ENCODE peak calls at places on chromosomes 2 and 18, in nine cellular contexts. One of them, this sample, is unnamed.

GRCh38 chr2:176390276-176390675 is 121.0 kb downstream of the MTX2 start:
- DNase-seq in A673: peak; percentile 12
- DNase-seq in tibial artery: no peak
- DNase-seq in RWPE1: no peak
- DNase-seq in mesendoderm: no peak
- DNase-seq in brain microvascular endothelial cell: no peak
- DNase-seq in CD8-positive, alpha-beta T cell: no peak
- DNase-seq in CD4-positive, alpha-beta T cell: no peak
- DNase-seq in thoracic aorta: no peak
- DNase-seq in this sample: no peak

GRCh38 chr2:70044290-70045040 is 42.8 kb upstream of the PCBP1 start:
- DNase-seq in A673: no peak
- DNase-seq in tibial artery: no peak
- DNase-seq in RWPE1: no peak
- DNase-seq in mesendoderm: no peak
- DNase-seq in brain microvascular endothelial cell: no peak
- DNase-seq in CD8-positive, alpha-beta T cell: no peak
- DNase-seq in CD4-positive, alpha-beta T cell: no peak
- DNase-seq in thoracic aorta: no peak
- DNase-seq in this sample: peak; percentile 10

GRCh38 chr18:63157293-63158011 is 162.1 kb downstream of the BCL2 start:
- DNase-seq in A673: no peak
- DNase-seq in tibial artery: no peak
- DNase-seq in RWPE1: no peak
- DNase-seq in mesendoderm: no peak
- DNase-seq in brain microvascular endothelial cell: no peak
- DNase-seq in CD8-positive, alpha-beta T cell: no peak
- DNase-seq in CD4-positive, alpha-beta T cell: no peak
- DNase-seq in thoracic aorta: no peak
- DNase-seq in this sample: no peak

GRCh38 chr18:2855560-2856350 is 8.9 kb downstream of the EMILIN2 start:
- DNase-seq in A673: no peak
- DNase-seq in tibial artery: no peak
- DNase-seq in RWPE1: no peak
- DNase-seq in mesendoderm: no peak
- DNase-seq in brain microvascular endothelial cell: no peak
- DNase-seq in CD8-positive, alpha-beta T cell: no peak
- DNase-seq in CD4-positive, alpha-beta T cell: no peak
- DNase-seq in thoracic aorta: no peak
- DNase-seq in this sample: peak; percentile 41

GRCh38 chr18:75269140-75269676 is 58.6 kb downstream of the TSHZ1 start:
- DNase-seq in A673: no peak
- DNase-seq in tibial artery: no peak
- DNase-seq in RWPE1: no peak
- DNase-seq in mesendoderm: no peak
- DNase-seq in brain microvascular endothelial cell: no peak
- DNase-seq in CD8-positive, alpha-beta T cell: no peak
- DNase-seq in CD4-positive, alpha-beta T cell: no peak
- DNase-seq in thoracic aorta: no peak
- DNase-seq in this sample: no peak

GRCh38 chr18:2551425-2551824 is 19.9 kb downstream of the METTL4 start:
- DNase-seq in A673: no peak
- DNase-seq in tibial artery: no peak
- DNase-seq in RWPE1: no peak
- DNase-seq in mesendoderm: no peak
- DNase-seq in brain microvascular endothelial cell: no peak
- DNase-seq in CD8-positive, alpha-beta T cell: no peak
- DNase-seq in CD4-positive, alpha-beta T cell: no peak
- DNase-seq in thoracic aorta: no peak
- DNase-seq in this sample: no peak

GRCh38 chr2:184394642-184395041 is 203.7 kb upstream of the ZNF804A start:
- DNase-seq in A673: no peak
- DNase-seq in tibial artery: no peak
- DNase-seq in RWPE1: no peak
- DNase-seq in mesendoderm: no peak
- DNase-seq in brain microvascular endothelial cell: no peak
- DNase-seq in CD8-positive, alpha-beta T cell: no peak
- DNase-seq in CD4-positive, alpha-beta T cell: no peak
- DNase-seq in thoracic aorta: no peak
- DNase-seq in this sample: no peak

GRCh38 chr2:37781028-37781427 is 109.6 kb upstream of the CDC42EP3 start:
- DNase-seq in A673: no peak
- DNase-seq in tibial artery: no peak
- DNase-seq in RWPE1: peak; percentile 64
- DNase-seq in mesendoderm: no peak
- DNase-seq in brain microvascular endothelial cell: peak; percentile 56
- DNase-seq in CD8-positive, alpha-beta T cell: no peak
- DNase-seq in CD4-positive, alpha-beta T cell: no peak
- DNase-seq in thoracic aorta: no peak
- DNase-seq in this sample: no peak

GRCh38 chr2:51324028-51324427 is 292.1 kb upstream of the NRXN1 start:
- DNase-seq in A673: peak; percentile 17
- DNase-seq in tibial artery: no peak
- DNase-seq in RWPE1: no peak
- DNase-seq in mesendoderm: no peak
- DNase-seq in brain microvascular endothelial cell: no peak
- DNase-seq in CD8-positive, alpha-beta T cell: no peak
- DNase-seq in CD4-positive, alpha-beta T cell: no peak
- DNase-seq in thoracic aorta: no peak
- DNase-seq in this sample: no peak

GRCh38 chr2:84815146-84815545 is 65.7 kb downstream of the TRABD2A start:
- DNase-seq in A673: no peak
- DNase-seq in tibial artery: no peak
- DNase-seq in RWPE1: no peak
- DNase-seq in mesendoderm: no peak
- DNase-seq in brain microvascular endothelial cell: no peak
- DNase-seq in CD8-positive, alpha-beta T cell: no peak
- DNase-seq in CD4-positive, alpha-beta T cell: no peak
- DNase-seq in thoracic aorta: no peak
- DNase-seq in this sample: no peak

GRCh38 chr2:117963446-117963845 is 50.4 kb downstream of the CCDC93 start:
- DNase-seq in A673: no peak
- DNase-seq in tibial artery: no peak
- DNase-seq in RWPE1: no peak
- DNase-seq in mesendoderm: no peak
- DNase-seq in brain microvascular endothelial cell: no peak
- DNase-seq in CD8-positive, alpha-beta T cell: no peak
- DNase-seq in CD4-positive, alpha-beta T cell: no peak
- DNase-seq in thoracic aorta: no peak
- DNase-seq in this sample: no peak

GRCh38 chr2:33129661-33130447 is 183.1 kb downstream of the LTBP1 start:
- DNase-seq in A673: no peak
- DNase-seq in tibial artery: no peak
- DNase-seq in RWPE1: no peak
- DNase-seq in mesendoderm: no peak
- DNase-seq in brain microvascular endothelial cell: peak; percentile 54
- DNase-seq in CD8-positive, alpha-beta T cell: no peak
- DNase-seq in CD4-positive, alpha-beta T cell: no peak
- DNase-seq in thoracic aorta: no peak
- DNase-seq in this sample: no peak

GRCh38 chr2:182545420-182546167 is 118.8 kb upstream of the PDE1A start:
- DNase-seq in A673: no peak
- DNase-seq in tibial artery: no peak
- DNase-seq in RWPE1: no peak
- DNase-seq in mesendoderm: no peak
- DNase-seq in brain microvascular endothelial cell: no peak
- DNase-seq in CD8-positive, alpha-beta T cell: no peak
- DNase-seq in CD4-positive, alpha-beta T cell: no peak
- DNase-seq in thoracic aorta: no peak
- DNase-seq in this sample: no peak
- H3K27ac ChIP-seq in A673: no peak overlapping the region
- H3K27ac ChIP-seq in tibial artery: no peak overlapping the region
- H3K27ac ChIP-seq in RWPE1: no peak overlapping the region
- H3K27ac ChIP-seq in mesendoderm: no peak overlapping the region
- H3K27ac ChIP-seq in brain microvascular endothelial cell: no peak overlapping the region
- H3K27ac ChIP-seq in CD8-positive, alpha-beta T cell: no peak overlapping the region
- H3K27ac ChIP-seq in CD4-positive, alpha-beta T cell: no peak overlapping the region
- H3K27ac ChIP-seq in thoracic aorta: no peak overlapping the region
- H3K27ac ChIP-seq in this sample: no peak overlapping the region

GRCh38 chr2:20291106-20291564 is 59.5 kb downstream of the PUM2 start:
- DNase-seq in A673: peak; percentile 86
- DNase-seq in tibial artery: no peak
- DNase-seq in RWPE1: peak; percentile 88
- DNase-seq in mesendoderm: peak; percentile 96
- DNase-seq in brain microvascular endothelial cell: peak; percentile 88
- DNase-seq in CD8-positive, alpha-beta T cell: no peak
- DNase-seq in CD4-positive, alpha-beta T cell: no peak
- DNase-seq in thoracic aorta: no peak
- DNase-seq in this sample: peak; percentile 34

GRCh38 chr2:20292984-20293383 is 57.7 kb downstream of the PUM2 start:
- DNase-seq in A673: no peak
- DNase-seq in tibial artery: no peak
- DNase-seq in RWPE1: no peak
- DNase-seq in mesendoderm: no peak
- DNase-seq in brain microvascular endothelial cell: no peak
- DNase-seq in CD8-positive, alpha-beta T cell: no peak
- DNase-seq in CD4-positive, alpha-beta T cell: no peak
- DNase-seq in thoracic aorta: no peak
- DNase-seq in this sample: no peak

GRCh38 chr2:20294231-20294630 is 56.4 kb downstream of the PUM2 start:
- DNase-seq in A673: no peak
- DNase-seq in tibial artery: no peak
- DNase-seq in RWPE1: no peak
- DNase-seq in mesendoderm: no peak
- DNase-seq in brain microvascular endothelial cell: no peak
- DNase-seq in CD8-positive, alpha-beta T cell: no peak
- DNase-seq in CD4-positive, alpha-beta T cell: no peak
- DNase-seq in thoracic aorta: no peak
- DNase-seq in this sample: no peak

GRCh38 chr2:20288941-20289340 is 61.7 kb downstream of the PUM2 start:
- DNase-seq in A673: no peak
- DNase-seq in tibial artery: no peak
- DNase-seq in RWPE1: peak; percentile 72
- DNase-seq in mesendoderm: no peak
- DNase-seq in brain microvascular endothelial cell: peak; percentile 8
- DNase-seq in CD8-positive, alpha-beta T cell: no peak
- DNase-seq in CD4-positive, alpha-beta T cell: no peak
- DNase-seq in thoracic aorta: no peak
- DNase-seq in this sample: no peak

GRCh38 chr2:20291846-20292408 is 58.7 kb downstream of the PUM2 start:
- DNase-seq in A673: no peak
- DNase-seq in tibial artery: no peak
- DNase-seq in RWPE1: no peak
- DNase-seq in mesendoderm: no peak
- DNase-seq in brain microvascular endothelial cell: no peak
- DNase-seq in CD8-positive, alpha-beta T cell: no peak
- DNase-seq in CD4-positive, alpha-beta T cell: no peak
- DNase-seq in thoracic aorta: no peak
- DNase-seq in this sample: no peak
- H3K27ac ChIP-seq in A673: peak overlapping the region; percentile 12
- H3K27ac ChIP-seq in tibial artery: no peak overlapping the region
- H3K27ac ChIP-seq in RWPE1: peak overlapping the region; percentile 39
- H3K27ac ChIP-seq in mesendoderm: no peak overlapping the region
- H3K27ac ChIP-seq in brain microvascular endothelial cell: no peak overlapping the region
- H3K27ac ChIP-seq in CD8-positive, alpha-beta T cell: no peak overlapping the region
- H3K27ac ChIP-seq in CD4-positive, alpha-beta T cell: no peak overlapping the region
- H3K27ac ChIP-seq in thoracic aorta: no peak overlapping the region
- H3K27ac ChIP-seq in this sample: peak overlapping the region; percentile 58

DNA sequence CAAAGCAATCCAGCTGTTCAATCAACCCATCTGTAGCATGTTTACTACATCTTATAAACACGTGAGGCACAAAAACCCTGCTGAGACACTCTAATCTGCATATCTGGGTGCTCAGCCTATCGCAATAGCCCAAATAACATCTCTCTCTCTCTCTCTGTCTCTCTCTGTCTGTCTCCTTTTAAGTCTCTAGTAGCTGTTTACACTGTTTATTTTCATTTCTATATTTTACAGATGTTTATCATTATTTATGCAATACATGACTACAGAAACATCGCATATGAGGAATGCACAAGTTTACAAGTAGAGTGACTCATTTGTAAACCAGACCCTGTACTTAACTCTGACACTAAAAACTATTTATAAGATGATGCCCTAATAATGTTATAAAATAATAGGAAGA is 422.2 kb upstream of the DSEL start:
- DNase-seq in A673: no peak
- DNase-seq in tibial artery: no peak
- DNase-seq in RWPE1: no peak
- DNase-seq in mesendoderm: no peak
- DNase-seq in brain microvascular endothelial cell: no peak
- DNase-seq in CD8-positive, alpha-beta T cell: no peak
- DNase-seq in CD4-positive, alpha-beta T cell: no peak
- DNase-seq in thoracic aorta: no peak
- DNase-seq in this sample: no peak
- H3K27ac ChIP-seq in A673: no peak overlapping the region
- H3K27ac ChIP-seq in tibial artery: no peak overlapping the region
- H3K27ac ChIP-seq in RWPE1: no peak overlapping the region
- H3K27ac ChIP-seq in mesendoderm: no peak overlapping the region
- H3K27ac ChIP-seq in brain microvascular endothelial cell: no peak overlapping the region
- H3K27ac ChIP-seq in CD8-positive, alpha-beta T cell: no peak overlapping the region
- H3K27ac ChIP-seq in CD4-positive, alpha-beta T cell: no peak overlapping the region
- H3K27ac ChIP-seq in thoracic aorta: no peak overlapping the region
- H3K27ac ChIP-seq in this sample: no peak overlapping the region

GRCh38 chr2:236195726-236196125 is 27.5 kb upstream of the GBX2 start:
- DNase-seq in A673: no peak
- DNase-seq in tibial artery: peak; percentile 49
- DNase-seq in RWPE1: no peak
- DNase-seq in mesendoderm: no peak
- DNase-seq in brain microvascular endothelial cell: no peak
- DNase-seq in CD8-positive, alpha-beta T cell: no peak
- DNase-seq in CD4-positive, alpha-beta T cell: no peak
- DNase-seq in thoracic aorta: no peak
- DNase-seq in this sample: no peak

GRCh38 chr2:236193026-236193425 is 24.8 kb upstream of the GBX2 start:
- DNase-seq in A673: no peak
- DNase-seq in tibial artery: no peak
- DNase-seq in RWPE1: no peak
- DNase-seq in mesendoderm: peak; percentile 55
- DNase-seq in brain microvascular endothelial cell: no peak
- DNase-seq in CD8-positive, alpha-beta T cell: no peak
- DNase-seq in CD4-positive, alpha-beta T cell: no peak
- DNase-seq in thoracic aorta: no peak
- DNase-seq in this sample: no peak

GRCh38 chr2:236196366-236196765 is 28.2 kb upstream of the GBX2 start:
- DNase-seq in A673: peak; percentile 38
- DNase-seq in tibial artery: peak; percentile 40
- DNase-seq in RWPE1: no peak
- DNase-seq in mesendoderm: no peak
- DNase-seq in brain microvascular endothelial cell: no peak
- DNase-seq in CD8-positive, alpha-beta T cell: no peak
- DNase-seq in CD4-positive, alpha-beta T cell: no peak
- DNase-seq in thoracic aorta: no peak
- DNase-seq in this sample: no peak

GRCh38 chr2:236194786-236195185 is 26.6 kb upstream of the GBX2 start:
- DNase-seq in A673: no peak
- DNase-seq in tibial artery: peak; percentile 35
- DNase-seq in RWPE1: no peak
- DNase-seq in mesendoderm: no peak
- DNase-seq in brain microvascular endothelial cell: no peak
- DNase-seq in CD8-positive, alpha-beta T cell: no peak
- DNase-seq in CD4-positive, alpha-beta T cell: no peak
- DNase-seq in thoracic aorta: no peak
- DNase-seq in this sample: no peak

DNA sequence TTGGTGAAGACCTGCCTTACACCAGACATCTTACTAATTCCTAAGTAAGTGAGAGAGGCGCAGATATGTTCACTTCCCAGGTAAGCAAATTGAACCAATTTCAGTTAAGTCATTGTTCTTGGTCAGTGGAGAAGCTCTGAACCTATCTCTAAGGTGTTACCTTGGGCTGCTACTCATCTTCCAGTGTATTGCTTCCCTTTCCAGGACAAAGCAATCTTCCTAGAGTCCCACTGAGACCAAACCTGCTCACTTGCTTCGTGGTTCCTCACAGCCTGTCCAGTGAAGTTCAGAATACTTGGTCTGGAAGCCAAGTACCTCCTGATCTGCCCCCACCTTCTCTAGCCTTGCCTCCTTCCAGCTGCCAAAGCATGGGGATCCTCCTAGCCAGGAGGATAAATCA is 22.5 kb upstream of the GBX2 start:
- DNase-seq in A673: no peak
- DNase-seq in tibial artery: no peak
- DNase-seq in RWPE1: no peak
- DNase-seq in mesendoderm: no peak
- DNase-seq in brain microvascular endothelial cell: no peak
- DNase-seq in CD8-positive, alpha-beta T cell: no peak
- DNase-seq in CD4-positive, alpha-beta T cell: no peak
- DNase-seq in thoracic aorta: no peak
- DNase-seq in this sample: no peak
- H3K27ac ChIP-seq in A673: no peak overlapping the region
- H3K27ac ChIP-seq in tibial artery: no peak overlapping the region
- H3K27ac ChIP-seq in RWPE1: no peak overlapping the region
- H3K27ac ChIP-seq in mesendoderm: no peak overlapping the region
- H3K27ac ChIP-seq in brain microvascular endothelial cell: no peak overlapping the region
- H3K27ac ChIP-seq in CD8-positive, alpha-beta T cell: no peak overlapping the region
- H3K27ac ChIP-seq in CD4-positive, alpha-beta T cell: no peak overlapping the region
- H3K27ac ChIP-seq in thoracic aorta: no peak overlapping the region
- H3K27ac ChIP-seq in this sample: no peak overlapping the region

This sample was measured in epithelial cell of prostate.